ENCODE peak calls at places on chromosomes 2 and 18, in four cellular contexts. One of them, this sample, is unnamed.

GRCh38 chr2:196230051-196230450 is 58.7 kb upstream of the STK17B start:
- DNase-seq in heart right ventricle: no peak
- DNase-seq in brain microvascular endothelial cell: no peak
- DNase-seq in cardiac fibroblast: no peak
- DNase-seq in this sample: no peak

GRCh38 chr2:59974051-59974766 is 579.2 kb downstream of the BCL11A start:
- DNase-seq in cardiac fibroblast: no peak
- DNase-seq in heart right ventricle: no peak
- DNase-seq in brain microvascular endothelial cell: no peak
- DNase-seq in this sample: no peak

GRCh38 chr18:51193621-51194287 is 3.7 kb downstream of the MEX3C start:
- DNase-seq in brain microvascular endothelial cell: no peak
- DNase-seq in cardiac fibroblast: peak; percentile 64
- DNase-seq in heart right ventricle: no peak
- DNase-seq in this sample: no peak

GRCh38 chr2:102094917-102095316 is 47.6 kb upstream of the IL1R1 start:
- DNase-seq in heart right ventricle: no peak
- DNase-seq in cardiac fibroblast: peak; percentile 97
- DNase-seq in brain microvascular endothelial cell: peak; percentile 96
- DNase-seq in this sample: no peak

GRCh38 chr2:214837466-214837865 is 28.0 kb upstream of the BARD1 start:
- DNase-seq in heart right ventricle: no peak
- DNase-seq in cardiac fibroblast: no peak
- DNase-seq in brain microvascular endothelial cell: no peak
- DNase-seq in this sample: no peak

GRCh38 chr2:105772362-105772761 is 27.6 kb downstream of the NCK2 start:
- DNase-seq in heart right ventricle: no peak
- DNase-seq in brain microvascular endothelial cell: no peak
- DNase-seq in cardiac fibroblast: no peak
- DNase-seq in this sample: no peak

GRCh38 chr2:190759749-190760213 is 110.9 kb downstream of the NAB1 start:
- DNase-seq in heart right ventricle: no peak
- DNase-seq in brain microvascular endothelial cell: peak; percentile 49
- DNase-seq in cardiac fibroblast: peak; percentile 91
- DNase-seq in this sample: no peak

GRCh38 chr18:46239998-46240397 is 135.8 kb downstream of the HAUS1 start:
- DNase-seq in heart right ventricle: no peak
- DNase-seq in brain microvascular endothelial cell: no peak
- DNase-seq in cardiac fibroblast: no peak
- DNase-seq in this sample: no peak

GRCh38 chr2:95047629-95048510 is 22.4 kb downstream of the MAL start:
- DNase-seq in brain microvascular endothelial cell: no peak
- DNase-seq in heart right ventricle: no peak
- DNase-seq in cardiac fibroblast: no peak
- DNase-seq in this sample: no peak

GRCh38 chr18:23317975-23318675 is 135.0 kb upstream of the RIOK3 start:
- DNase-seq in heart right ventricle: no peak
- DNase-seq in cardiac fibroblast: peak; percentile 61
- DNase-seq in brain microvascular endothelial cell: peak; percentile 70
- DNase-seq in this sample: no peak

GRCh38 chr18:77101410-77102245 is 31.0 kb downstream of the MBP start:
- DNase-seq in cardiac fibroblast: peak; percentile 99
- DNase-seq in brain microvascular endothelial cell: peak; percentile 96
- DNase-seq in heart right ventricle: peak; percentile 64
- DNase-seq in this sample: no peak

GRCh38 chr2:9313443-9313842 is 106.8 kb downstream of the ASAP2 start:
- DNase-seq in brain microvascular endothelial cell: peak; percentile 44
- DNase-seq in heart right ventricle: no peak
- DNase-seq in cardiac fibroblast: peak; percentile 55
- DNase-seq in this sample: no peak

GRCh38 chr18:8898990-8899389 is 193.6 kb downstream of the MTCL1 start:
- DNase-seq in cardiac fibroblast: no peak
- DNase-seq in brain microvascular endothelial cell: no peak
- DNase-seq in heart right ventricle: no peak
- DNase-seq in this sample: peak; percentile 36

GRCh38 chr18:76384861-76385680 is 110.0 kb downstream of the ZNF516 start:
- DNase-seq in heart right ventricle: no peak
- DNase-seq in cardiac fibroblast: no peak
- DNase-seq in brain microvascular endothelial cell: no peak
- DNase-seq in this sample: no peak

GRCh38 chr2:26190369-26190768 is 17.5 kb downstream of the GAREM2 start:
- DNase-seq in heart right ventricle: no peak
- DNase-seq in brain microvascular endothelial cell: no peak
- DNase-seq in cardiac fibroblast: no peak
- DNase-seq in this sample: no peak

GRCh38 chr2:26193578-26194231 is 20.8 kb downstream of the GAREM2 start:
- DNase-seq in heart right ventricle: no peak
- DNase-seq in brain microvascular endothelial cell: no peak
- DNase-seq in cardiac fibroblast: no peak
- DNase-seq in this sample: no peak

GRCh38 chr2:26189123-26189522 is 16.2 kb downstream of the GAREM2 start:
- DNase-seq in heart right ventricle: no peak
- DNase-seq in brain microvascular endothelial cell: no peak
- DNase-seq in cardiac fibroblast: no peak
- DNase-seq in this sample: no peak

GRCh38 chr2:26189751-26190150 is 16.9 kb downstream of the GAREM2 start:
- DNase-seq in cardiac fibroblast: no peak
- DNase-seq in brain microvascular endothelial cell: no peak
- DNase-seq in heart right ventricle: no peak
- DNase-seq in this sample: no peak

GRCh38 chr2:26191316-26192159 is 18.6 kb downstream of the GAREM2 start:
- DNase-seq in cardiac fibroblast: no peak
- DNase-seq in brain microvascular endothelial cell: no peak
- DNase-seq in heart right ventricle: no peak
- DNase-seq in this sample: no peak
- TF ChIP-seq CTCF in cardiac fibroblast: no peak
- TF ChIP-seq CTCF in brain microvascular endothelial cell: no peak
- TF ChIP-seq CTCF in heart right ventricle: no peak
- TF ChIP-seq CTCF in this sample: no peak

GRCh38 chr18:32577561-32577960 is 106.9 kb upstream of the GAREM1 start:
- DNase-seq in cardiac fibroblast: no peak
- DNase-seq in brain microvascular endothelial cell: no peak
- DNase-seq in heart right ventricle: no peak
- DNase-seq in this sample: no peak

GRCh38 chr18:32576296-32576916 is 105.7 kb upstream of the GAREM1 start:
- DNase-seq in heart right ventricle: no peak
- DNase-seq in cardiac fibroblast: peak; percentile 6
- DNase-seq in brain microvascular endothelial cell: peak; percentile 8
- DNase-seq in this sample: peak; percentile 40
- TF ChIP-seq CTCF in heart right ventricle: no peak
- TF ChIP-seq CTCF in cardiac fibroblast: peak; percentile 33
- TF ChIP-seq CTCF in brain microvascular endothelial cell: peak; percentile 77
- TF ChIP-seq CTCF in this sample: peak; percentile 32

DNA sequence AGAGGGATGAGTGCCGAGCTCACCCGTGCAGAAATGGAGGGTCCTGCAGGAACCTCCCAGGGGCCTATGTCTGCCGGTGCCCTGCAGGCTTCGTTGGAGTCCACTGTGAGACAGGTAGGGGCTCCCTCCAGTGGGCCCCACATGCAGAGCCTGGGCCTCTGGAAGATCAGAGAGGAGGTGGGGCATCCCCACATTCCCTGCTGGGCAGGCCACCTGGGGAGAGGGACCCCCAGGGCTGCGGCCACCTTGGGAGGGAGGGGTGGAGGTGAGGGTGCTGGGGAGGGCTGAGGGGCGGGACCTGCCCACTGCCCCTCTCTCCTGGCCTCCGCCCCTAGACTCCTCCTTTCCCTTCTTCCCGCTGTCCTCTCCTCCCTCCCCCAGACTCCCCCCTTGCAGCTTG is 38.5 kb downstream of the MTERF4 start:
- DNase-seq in cardiac fibroblast: no peak
- DNase-seq in brain microvascular endothelial cell: no peak
- DNase-seq in heart right ventricle: no peak
- DNase-seq in this sample: no peak
- TF ChIP-seq CTCF in cardiac fibroblast: peak; percentile 3
- TF ChIP-seq CTCF in brain microvascular endothelial cell: peak; percentile 18
- TF ChIP-seq CTCF in heart right ventricle: no peak
- TF ChIP-seq CTCF in this sample: no peak

GRCh38 chr2:181891966-181892794 is 650 bp downstream of the ITPRID2 start:
- DNase-seq in cardiac fibroblast: peak; percentile 70
- DNase-seq in brain microvascular endothelial cell: peak; percentile 46
- DNase-seq in heart right ventricle: peak; percentile 70
- DNase-seq in this sample: peak; percentile 70
- TF ChIP-seq CTCF in cardiac fibroblast: no peak
- TF ChIP-seq CTCF in brain microvascular endothelial cell: peak; percentile 23
- TF ChIP-seq CTCF in heart right ventricle: no peak
- TF ChIP-seq CTCF in this sample: no peak